ENCODE peak calls at places on chromosomes 4 and X, in ten cellular contexts. Y is pancreas, T is thoracic aorta, G is coronary artery, Q is AG09309, N is A549, B is lower lobe of right lung, O is sigmoid colon, W is tibial nerve, L is heart right ventricle. Z is an unnamed sample.

GRCh38 chrX:17553961-17554482 is 179.0 kb downstream of the NHS start:
- DNase-seq in Y (no peak), O (peak; percentile 82), N (no peak), W (no peak), T (no peak), Q (no peak), B (no peak), L (no peak), G (no peak), Z (no peak)

GRCh38 chr4:122052714-122053113 is 99.4 kb upstream of the BLTP1 start:
- DNase-seq in L (peak; percentile 24), N (no peak), W (no peak), T (no peak), Q (no peak), Y (no peak), G (no peak), O (no peak), B (no peak), Z (no peak)

GRCh38 chr4:7485096-7485495 is 50.4 kb upstream of the PSAPL1 start:
- DNase-seq in W (no peak), L (no peak), T (no peak), Y (no peak), G (no peak), O (no peak), Q (no peak), N (no peak), B (no peak), Z (no peak)

GRCh38 chr4:132527817-132528216 is 621.3 kb upstream of the PCDH10 start:
- DNase-seq in Y (no peak), W (no peak), B (no peak), O (no peak), G (no peak), Q (no peak), N (no peak), T (no peak), L (no peak), Z (no peak)

GRCh38 chrX:23752740-23753435 is 9.8 kb upstream of the ACOT9 start:
- DNase-seq in O (no peak), N (peak; percentile 28), W (no peak), G (no peak), Q (peak; percentile 55), L (no peak), T (no peak), Y (no peak), B (no peak), Z (no peak)

GRCh38 chr4:17323619-17324400 is 188.1 kb downstream of the QDPR start:
- DNase-seq in O (no peak), W (no peak), Y (no peak), B (no peak), N (no peak), G (no peak), L (no peak), T (no peak), Q (no peak), Z (no peak)

GRCh38 chr4:78396613-78397291 is 154.8 kb upstream of the ANXA3 start:
- DNase-seq in L (no peak), N (no peak), B (no peak), Q (no peak), T (no peak), G (no peak), W (no peak), O (no peak), Y (no peak), Z (no peak)

GRCh38 chrX:151153086-151153485 is 23.3 kb upstream of the GPR50 start:
- DNase-seq in L (no peak), T (no peak), O (no peak), Y (no peak), Q (peak; percentile 13), G (no peak), B (no peak), W (no peak), N (peak; percentile 25), Z (no peak)

GRCh38 chr4:147866532-147867271 is 134.8 kb downstream of the ARHGAP10 start:
- DNase-seq in W (peak; percentile 96), L (peak; percentile 94), Y (peak; percentile 93), B (peak; percentile 88), Q (peak; percentile 69), N (peak; percentile 78), T (peak; percentile 73), G (peak; percentile 87), O (peak; percentile 96), Z (peak; percentile 26)

GRCh38 chr4:147863111-147863747 is 131.3 kb downstream of the ARHGAP10 start:
- DNase-seq in G (no peak), L (no peak), Y (no peak), N (no peak), T (no peak), O (no peak), B (no peak), Q (no peak), W (no peak), Z (no peak)

GRCh38 chr4:147863808-147864472 is 132.1 kb downstream of the ARHGAP10 start:
- DNase-seq in Y (no peak), G (no peak), Q (no peak), B (no peak), N (no peak), T (no peak), O (no peak), L (no peak), W (peak; percentile 42), Z (no peak)

GRCh38 chr4:147865926-147866325 is 134.0 kb downstream of the ARHGAP10 start:
- DNase-seq in Y (no peak), B (no peak), T (no peak), L (no peak), O (no peak), N (no peak), Q (no peak), W (no peak), G (no peak), Z (no peak)

GRCh38 chr4:147864591-147864990 is 132.7 kb downstream of the ARHGAP10 start:
- DNase-seq in Q (no peak), G (no peak), W (no peak), Y (no peak), B (no peak), L (no peak), T (no peak), O (no peak), N (no peak), Z (no peak)
- TF ChIP-seq CTCF in Q (no peak), G (no peak), W (no peak), Y (no peak), B (no peak), L (no peak), T (no peak), O (no peak), N (no peak), Z (no peak)

GRCh38 chrX:79079477-79079876 is 65.0 kb upstream of the GPR174 start:
- DNase-seq in N (no peak), L (no peak), Q (no peak), B (no peak), T (no peak), W (no peak), Y (no peak), O (no peak), G (no peak), Z (no peak)

GRCh38 chrX:79084923-79085322 is 59.6 kb upstream of the GPR174 start:
- DNase-seq in B (no peak), N (no peak), G (no peak), O (no peak), W (no peak), Q (no peak), Y (no peak), L (no peak), T (no peak), Z (no peak)

GRCh38 chrX:79082886-79083285 is 61.6 kb upstream of the GPR174 start:
- DNase-seq in B (no peak), Y (no peak), N (no peak), O (no peak), T (no peak), L (no peak), G (no peak), Q (no peak), W (no peak), Z (no peak)

GRCh38 chrX:79080131-79080530 is 64.4 kb upstream of the GPR174 start:
- DNase-seq in O (no peak), B (no peak), N (no peak), Q (no peak), W (no peak), Y (no peak), T (no peak), G (no peak), L (no peak), Z (no peak)

GRCh38 chrX:79081895-79082512 is 62.5 kb upstream of the GPR174 start:
- DNase-seq in N (peak; percentile 22), L (peak; percentile 6), Y (no peak), G (no peak), B (no peak), T (no peak), Q (peak; percentile 1), O (no peak), W (no peak), Z (no peak)
- H3K4me3 ChIP-seq in N (no peak overlapping the region), L (no peak overlapping the region), Y (no peak overlapping the region), G (no peak overlapping the region), B (no peak overlapping the region), T (no peak overlapping the region), Q (no peak overlapping the region), O (no peak overlapping the region), W (no peak overlapping the region), Z (no peak overlapping the region)

GRCh38 chr4:71009796-71010588 is 16.5 kb downstream of the DCK start:
- DNase-seq in W (no peak), G (no peak), N (peak; percentile 26), T (no peak), Q (no peak), O (no peak), L (no peak), B (no peak), Y (no peak), Z (no peak)

GRCh38 chr4:71006203-71006907 is 12.9 kb downstream of the DCK start:
- DNase-seq in O (no peak), G (no peak), L (no peak), N (no peak), W (no peak), Y (no peak), B (no peak), T (no peak), Q (no peak), Z (no peak)

GRCh38 chr4:71009091-71009490 is 15.6 kb downstream of the DCK start:
- DNase-seq in G (no peak), W (no peak), Q (no peak), B (no peak), O (no peak), T (no peak), N (no peak), Y (no peak), L (no peak), Z (no peak)

DNA sequence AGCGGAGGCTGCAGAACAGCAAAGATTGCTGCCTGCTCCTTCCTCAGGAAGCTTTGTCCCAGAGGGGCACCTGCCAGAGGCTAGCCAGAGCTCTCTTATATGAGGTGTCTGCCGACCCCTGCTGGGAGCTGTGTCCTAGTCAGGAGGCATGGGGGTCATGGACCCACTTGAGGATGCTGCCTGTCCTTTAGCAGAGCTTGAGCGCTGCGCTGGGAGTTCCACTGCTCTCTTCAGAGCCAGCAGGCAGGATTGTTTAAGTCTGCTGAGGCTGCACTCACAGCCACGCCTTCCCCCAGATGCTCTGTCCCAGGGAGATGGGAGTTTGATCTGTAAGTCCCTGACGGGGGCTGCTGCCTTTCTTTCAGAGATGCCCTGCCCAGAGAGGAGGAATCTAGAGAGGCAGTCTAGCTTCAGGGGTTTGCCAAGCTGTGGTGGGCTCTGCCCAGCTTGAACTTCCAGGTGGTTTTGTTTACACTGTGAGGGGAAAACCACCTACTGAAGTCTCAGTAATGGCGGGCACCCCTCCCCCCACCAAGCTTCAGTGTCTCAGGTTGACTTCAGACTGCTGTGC is 10.9 kb downstream of the DCK start:
- DNase-seq in W (no peak), Q (no peak), O (no peak), G (no peak), T (no peak), L (no peak), N (no peak), Y (no peak), B (no peak), Z (no peak)
- TF ChIP-seq CTCF in W (no peak), Q (no peak), O (no peak), G (no peak), T (no peak), L (no peak), N (no peak), Y (no peak), B (no peak), Z (no peak)

GRCh38 chr4:2793578-2793919 is 664 bp downstream of the SH3BP2 start:
- DNase-seq in T (no peak), G (peak; percentile 74), W (peak; percentile 12), Y (peak; percentile 52), Q (no peak), L (no peak), N (peak; percentile 30), O (peak; percentile 70), B (peak; percentile 79), Z (no peak)

GRCh38 chr4:2795558-2796260 is 2.8 kb downstream of the SH3BP2 start:
- DNase-seq in N (no peak), O (peak; percentile 63), Q (no peak), T (no peak), Y (peak; percentile 34), B (peak; percentile 51), L (no peak), W (peak; percentile 12), G (no peak), Z (no peak)

GRCh38 chr4:2796261-2797187 is 3.6 kb downstream of the SH3BP2 start:
- DNase-seq in Y (peak; percentile 95), O (peak; percentile 70), Q (peak; percentile 31), L (no peak), N (peak; percentile 82), B (peak; percentile 69), W (peak; percentile 25), T (no peak), G (no peak), Z (no peak)

GRCh38 chr4:2793920-2794706 is 1.2 kb downstream of the SH3BP2 start:
- DNase-seq in T (no peak), Y (peak; percentile 82), O (peak; percentile 71), N (peak; percentile 57), Q (no peak), B (peak; percentile 74), L (no peak), W (peak; percentile 16), G (peak; percentile 77), Z (no peak)

GRCh38 chr4:2794707-2795557 is 2.0 kb downstream of the SH3BP2 start:
- DNase-seq in Q (peak; percentile 37), W (peak; percentile 30), N (peak; percentile 44), L (no peak), O (peak; percentile 78), Y (peak; percentile 52), G (peak; percentile 78), B (peak; percentile 86), T (no peak), Z (no peak)
- H3K4me3 ChIP-seq in Q (no peak overlapping the region), W (peak overlapping the region; percentile 75), N (no peak overlapping the region), L (peak overlapping the region; percentile 81), O (no peak overlapping the region), Y (no peak overlapping the region), G (peak overlapping the region; percentile 80), B (peak overlapping the region; percentile 72), T (peak overlapping the region; percentile 86), Z (peak overlapping the region; percentile 59)

Z was measured in esophagus squamous epithelium.